ENCODE peak calls at places on chromosomes 4 and X, in four cellular contexts. One of them, this sample, is unnamed.

GRCh38 chr4:82380344-82380743 is 6.6 kb upstream of the HNRNPD start:
- DNase-seq in ELR: no peak
- DNase-seq in hepatic stellate cell: no peak
- DNase-seq in astrocyte of the hippocampus: no peak
- DNase-seq in this sample: peak

GRCh38 chrX:39928704-39929439 is 168.9 kb downstream of the BCOR start:
- DNase-seq in ELR: no peak
- DNase-seq in astrocyte of the hippocampus: no peak
- DNase-seq in hepatic stellate cell: no peak
- DNase-seq in this sample: no peak

GRCh38 chr4:116512552-116512951 is 572.8 kb downstream of the TRAM1L1 start:
- DNase-seq in ELR: no peak
- DNase-seq in hepatic stellate cell: no peak
- DNase-seq in astrocyte of the hippocampus: no peak
- DNase-seq in this sample: no peak

GRCh38 chr4:170259631-170260153 is 169.9 kb upstream of the AADAT start:
- DNase-seq in astrocyte of the hippocampus: peak
- DNase-seq in hepatic stellate cell: peak
- DNase-seq in ELR: peak
- DNase-seq in this sample: peak

GRCh38 chrX:108186811-108187210 is 95.2 kb downstream of the ATG4A start:
- DNase-seq in astrocyte of the hippocampus: peak
- DNase-seq in ELR: peak
- DNase-seq in hepatic stellate cell: peak
- DNase-seq in this sample: peak

GRCh38 chr4:22389240-22389871 is 126.5 kb downstream of the ADGRA3 start:
- DNase-seq in astrocyte of the hippocampus: peak
- DNase-seq in hepatic stellate cell: peak
- DNase-seq in ELR: peak
- DNase-seq in this sample: peak

GRCh38 chr4:151302432-151302831 is 23.0 kb downstream of the SH3D19 start:
- DNase-seq in ELR: no peak
- DNase-seq in hepatic stellate cell: no peak
- DNase-seq in astrocyte of the hippocampus: peak
- DNase-seq in this sample: no peak

GRCh38 chr4:24774452-24774851 is 20.9 kb upstream of the SOD3 start:
- DNase-seq in astrocyte of the hippocampus: no peak
- DNase-seq in hepatic stellate cell: no peak
- DNase-seq in ELR: peak
- DNase-seq in this sample: peak

GRCh38 chrX:70244881-70245280 is 10.4 kb downstream of the AWAT1 start:
- DNase-seq in hepatic stellate cell: no peak
- DNase-seq in astrocyte of the hippocampus: no peak
- DNase-seq in ELR: no peak
- DNase-seq in this sample: no peak

GRCh38 chrX:44795945-44796450 is 47.8 kb upstream of the DUSP21 start:
- DNase-seq in ELR: no peak
- DNase-seq in astrocyte of the hippocampus: no peak
- DNase-seq in hepatic stellate cell: no peak
- DNase-seq in this sample: no peak

GRCh38 chrX:133699023-133699728 is 283.9 kb upstream of the GPC4 start:
- DNase-seq in hepatic stellate cell: no peak
- DNase-seq in astrocyte of the hippocampus: peak
- DNase-seq in ELR: no peak
- DNase-seq in this sample: peak

GRCh38 chr4:140755811-140756291 is 334 bp downstream of the TBC1D9 start:
- DNase-seq in hepatic stellate cell: peak
- DNase-seq in astrocyte of the hippocampus: peak
- DNase-seq in ELR: peak
- DNase-seq in this sample: peak

GRCh38 chr4:109298279-109299010 is 4.0 kb downstream of the COL25A1 start:
- DNase-seq in hepatic stellate cell: no peak
- DNase-seq in ELR: peak
- DNase-seq in astrocyte of the hippocampus: peak
- DNase-seq in this sample: peak

GRCh38 chr4:40980318-40980883 is 230.6 kb downstream of the NSUN7 start:
- DNase-seq in astrocyte of the hippocampus: peak
- DNase-seq in ELR: peak
- DNase-seq in hepatic stellate cell: no peak
- DNase-seq in this sample: peak

GRCh38 chr4:81466841-81467671 is 4.7 kb downstream of the RASGEF1B start:
- DNase-seq in hepatic stellate cell: peak
- DNase-seq in astrocyte of the hippocampus: peak
- DNase-seq in ELR: peak
- DNase-seq in this sample: peak

GRCh38 chr4:51901363-51901762 is 58.4 kb downstream of the DCUN1D4 start:
- DNase-seq in astrocyte of the hippocampus: no peak
- DNase-seq in ELR: no peak
- DNase-seq in hepatic stellate cell: no peak
- DNase-seq in this sample: no peak

GRCh38 chr4:110926841-110927400 is 304.0 kb upstream of the PITX2 start:
- DNase-seq in hepatic stellate cell: no peak
- DNase-seq in ELR: no peak
- DNase-seq in astrocyte of the hippocampus: no peak
- DNase-seq in this sample: no peak

GRCh38 chr4:4216668-4217067 is 10.1 kb downstream of the OTOP1 start:
- DNase-seq in ELR: peak
- DNase-seq in hepatic stellate cell: peak
- DNase-seq in astrocyte of the hippocampus: peak
- DNase-seq in this sample: peak

This sample was measured in kidney tubule cell.